ENCODE peak calls at places on chromosomes 12 and 14, in five cellular contexts. V, F, W, Z and P are unnamed samples.

GRCh38 chr12:50785406-50785805 is 21.5 kb downstream of the ATF1 start:
- DNase-seq in V (no peak), F (no peak), W (no peak), Z (no peak), P (no peak)

GRCh38 chr12:1842183-1842904 is 22.0 kb downstream of the LRTM2 start:
- DNase-seq in V (no peak), F (no peak), W (no peak), Z (no peak), P (no peak)

GRCh38 chr14:91255026-91255695 is 10.7 kb upstream of the GPR68 start:
- DNase-seq in V (no peak), F (no peak), W (no peak), Z (no peak), P (no peak)

GRCh38 chr12:27193854-27194544 is 50.1 kb upstream of the STK38L start:
- DNase-seq in V (no peak), F (peak), W (peak), Z (no peak), P (no peak)

GRCh38 chr14:89351364-89351957 is 65.6 kb downstream of the FOXN3 start:
- DNase-seq in V (no peak), F (no peak), W (no peak), Z (peak), P (peak)

GRCh38 chr12:100566887-100567637 is 6.4 kb upstream of the GAS2L3 start:
- DNase-seq in V (peak), F (no peak), W (peak), Z (peak), P (peak)

GRCh38 chr14:99257673-99258221 is 14.2 kb downstream of the BCL11B start:
- DNase-seq in V (no peak), F (no peak), W (no peak), Z (no peak), P (no peak)

GRCh38 chr14:24911324-24912095 is 138.4 kb downstream of the STXBP6 start:
- DNase-seq in V (peak), F (peak), W (peak), Z (no peak), P (no peak)

GRCh38 chr14:55366271-55366670 is 45.4 kb downstream of the ATG14 start:
- DNase-seq in V (no peak), F (peak), W (peak), Z (no peak), P (no peak)

GRCh38 chr12:105724651-105725050 is 394.2 kb downstream of the C12orf75 start:
- DNase-seq in V (no peak), F (no peak), W (no peak), Z (no peak), P (no peak)

GRCh38 chr12:113479578-113480335 is 8.1 kb upstream of the LHX5 start:
- DNase-seq in V (peak), F (no peak), W (peak), Z (no peak), P (peak)

GRCh38 chr12:55696796-55697462 is 10.8 kb downstream of the ITGA7 start:
- DNase-seq in V (no peak), F (no peak), W (no peak), Z (no peak), P (no peak)

GRCh38 chr14:29955087-29955486 is 27.4 kb upstream of the PRKD1 start:
- DNase-seq in V (no peak), F (no peak), W (peak), Z (no peak), P (no peak)

GRCh38 chr12:70648831-70649230 is 11.6 kb upstream of the PTPRB start:
- DNase-seq in V (no peak), F (peak), W (peak), Z (no peak), P (no peak)

GRCh38 chr12:109739747-109740693 is 26.4 kb downstream of the FAM222A start:
- DNase-seq in V (no peak), F (no peak), W (no peak), Z (no peak), P (no peak)

GRCh38 chr14:52051861-52052260 is 17.0 kb downstream of the NID2 start:
- DNase-seq in V (no peak), F (no peak), W (peak), Z (no peak), P (no peak)

GRCh38 chr12:51760231-51760630 is 88.3 kb downstream of the FIGNL2 start:
- DNase-seq in V (no peak), F (no peak), W (peak), Z (no peak), P (no peak)

GRCh38 chr12:15214851-15215601 is 6.2 kb downstream of the RERG start:
- DNase-seq in V (no peak), F (no peak), W (no peak), Z (no peak), P (no peak)

GRCh38 chr12:111268738-111269572 is 99.9 kb downstream of the PHETA1 start:
- DNase-seq in V (no peak), F (no peak), W (peak), Z (no peak), P (peak)

GRCh38 chr14:24289649-24290283 is 9.8 kb downstream of the DHRS1 start:
- DNase-seq in V (no peak), F (no peak), W (no peak), Z (no peak), P (no peak)

GRCh38 chr12:73902270-73902669 is 635.4 kb upstream of the ATXN7L3B start:
- DNase-seq in V (no peak), F (no peak), W (no peak), Z (no peak), P (no peak)

GRCh38 chr14:60632257-60632656 is 17.0 kb downstream of the SIX1 start:
- DNase-seq in V (no peak), F (no peak), W (no peak), Z (no peak), P (no peak)

GRCh38 chr14:81264011-81264410 is 43.3 kb upstream of the GTF2A1 start:
- DNase-seq in V (no peak), F (no peak), W (no peak), Z (no peak), P (no peak)

GRCh38 chr12:20212658-20213387 is 155.5 kb upstream of the PDE3A start:
- DNase-seq in V (peak), F (peak), W (peak), Z (no peak), P (no peak)

GRCh38 chr12:38886064-38886463 is 19.3 kb downstream of the CPNE8 start:
- DNase-seq in V (no peak), F (no peak), W (peak), Z (no peak), P (no peak)

GRCh38 chr12:1836241-1836803 is 16.0 kb downstream of the LRTM2 start:
- DNase-seq in V (no peak), F (no peak), W (no peak), Z (no peak), P (no peak)

GRCh38 chr14:92552066-92552465 is 38.5 kb downstream of the RIN3 start:
- DNase-seq in V (no peak), F (no peak), W (no peak), Z (no peak), P (no peak)

GRCh38 chr14:34035934-34036250 is 85.0 kb upstream of the EGLN3 start:
- DNase-seq in V (no peak), F (no peak), W (no peak), Z (no peak), P (no peak)

GRCh38 chr12:57171668-57172067 is 24.2 kb upstream of the LRP1-AS start:
- DNase-seq in V (peak), F (no peak), W (peak), Z (no peak), P (no peak)

GRCh38 chr12:103766028-103766427 is 75.0 kb downstream of the NT5DC3 start:
- DNase-seq in V (no peak), F (no peak), W (no peak), Z (no peak), P (no peak)

GRCh38 chr12:62078020-62078419 is 182.2 kb upstream of the USP15 start:
- DNase-seq in V (no peak), F (no peak), W (no peak), Z (no peak), P (no peak)

GRCh38 chr12:10154145-10154496 is 17.8 kb downstream of the OLR1 start:
- DNase-seq in V (no peak), F (no peak), W (no peak), Z (no peak), P (no peak)

GRCh38 chr14:67359319-67359774 is 257 bp downstream of the ATP6V1D start:
- DNase-seq in V (no peak), F (peak), W (peak), Z (no peak), P (no peak)

GRCh38 chr12:51907864-51908425 is 641 bp downstream of the ACVRL1 start:
- DNase-seq in V (no peak), F (no peak), W (no peak), Z (no peak), P (no peak)

DNA sequence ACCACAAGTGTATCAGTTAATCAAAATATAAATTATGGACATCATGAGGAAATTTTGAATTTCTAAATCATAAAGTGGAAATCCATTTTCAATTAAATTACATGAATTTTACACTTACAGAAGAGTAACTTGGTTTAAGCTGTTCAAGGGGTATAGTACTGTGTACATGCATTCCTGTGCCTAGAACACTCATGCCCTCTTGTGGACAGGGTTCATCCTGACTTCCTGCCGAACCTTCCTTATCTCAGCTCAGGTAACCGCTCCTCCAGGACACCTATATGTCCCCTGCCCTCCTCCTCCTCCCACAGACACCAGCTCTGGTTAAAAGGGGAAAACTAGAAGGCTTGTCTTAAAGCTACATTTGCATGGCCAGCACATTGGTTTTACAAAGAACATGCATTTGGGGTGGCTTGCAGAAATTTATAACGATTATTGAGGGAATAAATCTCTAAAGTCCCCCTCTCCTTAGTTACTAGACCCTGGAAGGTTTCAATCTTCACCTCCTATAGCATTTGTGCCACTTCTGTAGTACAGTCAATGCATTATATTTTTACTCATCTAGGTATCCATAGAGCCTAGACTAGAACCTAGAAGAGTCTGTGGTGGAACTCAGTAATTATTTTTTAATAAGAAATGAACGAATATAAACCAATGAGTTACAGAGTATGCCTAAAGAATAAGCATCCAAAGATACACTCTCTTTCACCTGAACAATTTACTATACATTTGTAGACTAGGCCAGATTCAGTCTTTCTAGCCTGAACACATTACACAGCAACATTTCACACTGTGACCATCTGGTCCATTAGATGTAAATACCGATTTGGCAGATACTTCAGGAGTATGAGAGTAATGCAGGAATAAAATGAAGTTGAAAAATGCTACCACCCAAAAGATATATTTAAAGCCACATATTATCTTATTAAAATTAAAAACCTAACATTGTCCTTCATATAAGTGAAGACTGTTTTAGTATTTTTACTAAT is 345.6 kb downstream of the PAWR start:
- DNase-seq in V (peak), F (no peak), W (peak), Z (peak), P (peak)
- TF ChIP-seq CTCF in V (no peak), F (peak), W (peak), Z (peak), P (peak)

GRCh38 chr14:32933943-32934890 is 4.5 kb upstream of the NPAS3 start:
- DNase-seq in V (peak), F (no peak), W (peak), Z (no peak), P (peak)
- TF ChIP-seq CTCF in V (no peak), F (no peak), W (no peak), Z (no peak), P (no peak)

GRCh38 chr12:91373086-91373485 is 190.5 kb upstream of the DCN start:
- DNase-seq in V (no peak), F (no peak), W (no peak), Z (no peak), P (no peak)

GRCh38 chr12:91370086-91370868 is 187.7 kb upstream of the DCN start:
- DNase-seq in V (no peak), F (no peak), W (no peak), Z (no peak), P (no peak)

GRCh38 chr12:91361864-91362263 is 179.2 kb upstream of the DCN start:
- DNase-seq in V (no peak), F (no peak), W (peak), Z (no peak), P (peak)

GRCh38 chr12:91364591-91365184 is 182.1 kb upstream of the DCN start:
- DNase-seq in V (no peak), F (no peak), W (peak), Z (no peak), P (no peak)

GRCh38 chr12:91367234-91367849 is 184.7 kb upstream of the DCN start:
- DNase-seq in V (no peak), F (no peak), W (peak), Z (no peak), P (peak)
- TF ChIP-seq CTCF in V (no peak), F (peak), W (peak), Z (peak), P (peak)

GRCh38 chr12:89701606-89702206 is 6.9 kb downstream of the ATP2B1 start:
- DNase-seq in V (no peak), F (no peak), W (no peak), Z (no peak), P (no peak)
- TF ChIP-seq CTCF in V (no peak), F (no peak), W (no peak), Z (peak), P (no peak)

GRCh38 chr12:127363392-127363791 is 903.6 kb upstream of the TMEM132C start:
- DNase-seq in V (no peak), F (no peak), W (peak), Z (no peak), P (no peak)
- TF ChIP-seq CTCF in V (no peak), F (peak), W (peak), Z (peak), P (peak)

GRCh38 chr12:80442426-80443222 is 1.4 kb upstream of the PTPRQ start:
- DNase-seq in V (no peak), F (no peak), W (no peak), Z (no peak), P (no peak)
- TF ChIP-seq CTCF in V (no peak), F (no peak), W (no peak), Z (no peak), P (no peak)

DNA sequence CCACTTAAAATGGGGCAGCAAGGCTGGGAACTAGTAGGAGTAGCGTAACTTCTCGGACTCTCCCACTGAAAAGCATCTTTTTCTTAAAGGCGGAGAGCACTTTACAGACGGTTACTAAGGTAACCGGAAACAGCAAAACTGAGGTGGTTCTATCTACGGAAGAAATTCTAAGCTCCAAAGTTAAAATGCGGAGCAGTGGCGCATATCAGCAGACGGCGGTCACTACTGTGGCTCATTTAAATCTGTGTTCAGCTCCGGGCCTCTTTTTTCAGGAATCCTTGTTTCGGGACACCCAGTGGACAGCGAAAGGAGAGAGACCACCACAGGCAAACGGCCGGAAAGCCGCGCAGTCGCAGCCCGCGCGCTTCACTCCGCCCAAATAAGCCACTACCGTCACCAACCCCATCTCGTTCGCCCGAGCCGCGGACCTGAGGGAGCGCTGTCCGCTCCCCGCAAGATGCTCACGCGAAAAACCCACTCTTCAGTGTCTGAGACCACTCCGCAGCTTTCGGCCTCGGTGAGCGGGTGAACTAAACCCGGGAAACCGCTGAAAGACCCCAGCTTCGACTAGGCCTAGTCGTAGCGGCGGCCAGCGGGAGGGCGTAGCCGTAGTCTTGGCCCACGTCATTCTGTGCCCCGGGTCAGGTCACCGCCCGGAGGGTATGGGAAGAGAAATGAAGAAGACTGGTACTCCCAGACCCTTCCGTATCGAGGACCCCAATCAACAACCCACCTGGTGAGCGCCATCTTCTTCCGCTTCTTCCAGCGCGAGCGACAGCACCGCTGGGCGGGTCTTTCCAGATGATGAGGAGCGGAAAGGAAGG is at the start of gene SNW1:
- DNase-seq in V (peak), F (peak), W (peak), Z (no peak), P (peak)
- TF ChIP-seq CTCF in V (no peak), F (peak), W (no peak), Z (no peak), P (no peak)

DNA sequence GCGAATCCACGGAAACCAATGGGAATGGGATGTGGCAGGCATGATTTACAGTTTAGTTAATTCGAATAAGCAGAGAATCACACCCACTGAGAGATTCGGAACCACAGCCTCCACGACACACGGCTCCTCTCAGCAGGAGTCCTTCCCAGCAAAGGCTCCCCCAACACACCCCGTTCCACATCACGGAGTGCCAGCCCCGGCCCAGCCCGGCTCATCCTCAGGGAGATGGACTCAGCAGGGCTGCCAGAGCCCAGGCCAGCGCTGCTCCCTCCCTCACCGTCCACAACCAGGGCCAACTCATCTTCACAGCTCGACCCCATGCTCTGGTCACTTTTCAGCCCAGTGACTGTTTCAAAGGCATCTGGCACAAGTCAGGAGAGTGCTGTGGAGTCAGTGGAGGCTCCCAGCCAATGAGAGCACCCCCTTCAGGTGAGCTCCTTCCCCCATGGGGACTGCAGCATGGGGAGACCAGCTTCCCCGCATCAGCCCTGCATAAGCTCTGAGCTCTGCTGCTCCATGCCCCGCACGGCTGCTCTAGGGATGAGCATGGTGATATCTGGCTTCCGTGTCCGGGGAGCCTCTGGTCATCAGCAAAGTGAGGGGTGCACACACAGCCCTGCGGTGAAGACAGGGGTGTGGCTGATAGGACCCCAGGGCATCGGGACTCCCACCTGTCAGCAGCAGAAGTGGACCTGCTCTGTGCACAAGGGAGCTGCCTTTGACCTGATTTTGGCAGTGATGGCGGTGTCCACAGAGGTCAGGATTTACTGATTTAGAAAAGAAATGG is 238.8 kb upstream of the SFSWAP start:
- DNase-seq in V (no peak), F (no peak), W (no peak), Z (no peak), P (no peak)
- TF ChIP-seq CTCF in V (no peak), F (no peak), W (no peak), Z (no peak), P (no peak)